ENCODE peak calls at places on chromosomes 13 and 19, in five cellular contexts. U is hepatocyte, L is pancreas, R is upper lobe of right lung, J is cardiac muscle cell. C is an unnamed sample. For H3K4me1, the result is how much of the 10 kb centered on the place peaks cover.

GRCh38 chr19:38519168-38519567 is 85.7 kb downstream of the RYR1 start:
- DNase-seq in U (no peak), L (no peak), J (no peak), R (no peak), C (no peak)

GRCh38 chr13:46607768-46608553 is 55.0 kb downstream of the LRCH1 start:
- DNase-seq in J (no peak), U (peak), L (no peak), R (no peak), C (no peak)

GRCh38 chr13:44768233-44768632 is 192.1 kb upstream of the TSC22D1 start:
- DNase-seq in R (no peak), U (no peak), L (no peak), J (no peak), C (no peak)

GRCh38 chr19:38388310-38389100 is at the start of gene SPRED3:
- DNase-seq in L (peak), J (peak), U (peak), R (no peak), C (no peak)

GRCh38 chr19:48632692-48633147 is 4.5 kb downstream of the DBP start:
- DNase-seq in U (peak), J (no peak), L (no peak), R (no peak), C (no peak)

GRCh38 chr13:33953203-33953602 is 135.3 kb downstream of the RFC3 start:
- DNase-seq in L (no peak), J (no peak), U (no peak), R (no peak), C (no peak)

GRCh38 chr13:89363144-89363543 is 1692.0 kb downstream of the SLITRK5 start:
- DNase-seq in R (no peak), J (no peak), L (no peak), U (peak), C (no peak)

GRCh38 chr13:74681891-74682290 is 547.7 kb upstream of the KLF12 start:
- DNase-seq in R (no peak), U (no peak), J (no peak), L (no peak), C (no peak)

GRCh38 chr19:36040495-36040894 is 7.8 kb upstream of the CLIP3 start:
- DNase-seq in U (no peak), J (no peak), L (no peak), R (no peak), C (no peak)

GRCh38 chr19:17762505-17763229 is 11.4 kb downstream of the FCHO1 start:
- DNase-seq in R (no peak), L (no peak), U (no peak), J (peak), C (no peak)

GRCh38 chr13:36282818-36283432 is 14.7 kb downstream of the CCDC169 start:
- DNase-seq in J (peak), U (peak), R (no peak), L (no peak), C (no peak)

GRCh38 chr19:40147338-40147692 is 43.9 kb upstream of the MAP3K10 start:
- DNase-seq in R (no peak), J (no peak), L (no peak), U (no peak), C (no peak)
- H3K4me1 ChIP-seq in R (under half), J (under half), L (under half), U (under half), C (under half)

DNA sequence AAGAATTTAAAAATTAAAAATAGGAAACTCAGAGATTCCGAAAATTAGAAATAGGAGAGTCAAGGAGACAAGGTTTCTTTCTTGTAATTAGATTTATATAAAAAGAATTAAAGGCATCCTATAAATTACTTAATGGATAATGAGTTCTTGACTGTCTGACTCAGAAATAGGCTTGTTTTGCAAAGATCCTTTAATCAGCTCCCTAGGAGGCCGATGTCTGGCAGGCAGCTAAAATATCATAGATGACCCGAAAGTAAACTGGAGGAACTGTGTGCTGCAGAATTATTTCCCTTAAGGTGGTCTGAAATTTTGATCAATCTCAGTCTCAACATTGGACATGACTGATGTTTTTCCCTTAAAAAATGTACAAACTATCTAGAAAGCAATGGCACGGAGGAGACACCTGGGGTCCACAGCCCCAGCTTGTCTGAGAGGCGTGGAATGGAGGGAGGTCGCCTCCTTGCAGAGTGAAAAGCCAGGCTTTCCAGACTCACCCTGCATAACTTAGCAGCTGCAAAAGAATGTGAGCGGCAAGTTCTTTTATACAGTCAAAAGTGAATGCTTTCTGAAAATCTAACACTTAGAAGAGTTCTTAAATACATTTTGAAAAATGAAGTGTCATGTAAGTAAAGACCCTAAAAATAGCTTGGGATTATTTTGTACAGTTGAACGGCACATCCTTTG is 44.7 kb downstream of the MBNL2 start:
- DNase-seq in U (no peak), R (no peak), J (no peak), L (no peak), C (no peak)
- H3K4me1 ChIP-seq in U (under half), R (under half), J (under half), L (under half), C (under half)

DNA sequence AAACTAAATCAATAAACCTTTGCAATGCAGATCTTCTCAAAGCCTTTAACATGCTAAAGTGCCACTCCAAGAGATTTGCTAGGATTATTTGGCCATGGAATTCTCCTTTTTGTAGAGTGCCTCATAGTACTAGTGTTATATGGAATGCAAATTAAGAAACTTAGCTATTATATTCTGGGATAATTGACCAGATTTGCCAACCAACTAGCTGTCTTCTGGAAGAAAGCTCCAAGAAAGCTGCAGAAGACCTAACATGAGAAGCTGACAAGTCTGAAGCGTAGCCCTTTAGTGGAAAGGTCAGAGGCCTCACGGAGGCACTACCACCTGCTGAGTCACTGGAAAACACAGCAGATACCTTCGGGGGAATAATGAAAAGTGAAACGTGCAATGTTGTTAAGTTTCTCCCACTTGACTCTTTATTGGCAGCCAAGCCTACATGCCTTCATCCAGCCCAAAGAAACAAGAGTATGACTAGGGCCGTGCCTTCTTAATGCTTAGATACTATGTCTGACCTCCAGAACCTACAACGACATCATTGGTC is 29.8 kb upstream of the KATNAL1 start:
- DNase-seq in L (no peak), R (no peak), U (no peak), J (no peak), C (no peak)
- H3K4me1 ChIP-seq in L (under half), R (under half), U (under half), J (under half), C (under half)

DNA sequence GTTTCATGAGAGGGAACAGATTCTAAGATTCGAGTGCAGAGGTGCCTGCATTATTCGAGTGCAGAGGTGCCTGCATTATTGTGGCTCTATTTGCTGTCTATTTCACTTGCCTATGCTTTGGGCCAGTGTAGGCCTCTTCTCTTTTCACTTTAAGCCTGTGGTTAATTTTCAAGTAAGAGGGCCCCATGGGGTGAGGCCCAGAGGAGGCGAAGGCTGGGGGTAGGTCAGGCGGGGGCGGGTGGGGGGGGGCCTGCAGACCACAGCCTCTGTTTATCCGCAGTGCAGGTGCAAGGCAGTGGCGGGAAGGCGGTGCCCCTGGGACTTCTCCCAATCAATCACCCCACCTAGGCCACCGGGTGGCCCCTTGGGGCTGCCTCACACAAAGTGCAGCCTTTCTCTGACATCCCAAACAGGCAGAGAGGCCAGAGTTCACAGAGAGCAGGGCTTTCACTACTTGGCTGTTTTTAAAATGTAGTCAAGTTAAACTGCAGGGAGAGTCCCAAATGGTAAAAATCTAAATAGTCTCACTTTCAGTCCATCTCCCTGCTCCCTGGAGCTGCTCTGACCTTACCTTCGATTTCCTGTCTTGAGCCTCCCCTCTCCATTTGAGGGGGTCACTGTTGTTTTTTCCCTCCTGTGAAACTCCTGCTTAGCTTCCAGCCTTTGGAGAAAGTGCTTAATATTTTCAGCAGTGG is 249.1 kb downstream of the DLEU7 start:
- DNase-seq in J (no peak), L (no peak), R (no peak), U (no peak), C (no peak)
- H3K4me1 ChIP-seq in J (under half), L (under half), R (under half), U (under half), C (under half)

DNA sequence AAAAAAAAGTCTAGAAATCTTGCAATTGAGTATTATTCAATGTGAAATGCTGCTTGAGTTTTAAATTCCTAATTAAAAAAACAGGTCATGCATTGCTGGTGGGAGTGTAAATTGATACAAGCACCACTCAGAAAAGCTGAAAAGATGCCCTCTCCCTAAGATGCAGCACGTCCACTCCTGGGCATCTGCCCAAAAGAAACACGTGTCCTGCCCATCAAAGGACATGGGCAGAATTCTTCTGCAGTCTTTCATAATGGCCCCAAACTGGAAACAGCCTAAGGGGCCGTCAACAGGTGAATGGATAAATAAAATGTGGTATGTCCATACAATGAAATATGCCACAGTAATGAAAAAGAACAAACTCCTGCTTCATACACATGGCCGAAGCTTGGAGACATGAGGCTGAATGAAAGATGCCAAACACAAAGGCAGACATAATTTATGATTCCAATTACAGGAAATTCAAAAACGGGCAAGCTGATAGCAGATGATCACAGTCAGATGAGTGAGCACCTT is 7.8 kb downstream of the POU2F2 start:
- DNase-seq in L (no peak), R (no peak), J (no peak), U (no peak), C (no peak)
- H3K4me1 ChIP-seq in L (under half), R (under half), J (under half), U (under half), C (under half)

GRCh38 chr19:28469544-28469943 is 743.4 kb downstream of the UQCRFS1 start:
- DNase-seq in J (no peak), R (no peak), L (no peak), U (no peak), C (no peak)
- H3K4me1 ChIP-seq in J (under half), R (under half), L (under half), U (under half), C (under half)

GRCh38 chr19:2050349-2050990 is 574 bp downstream of the MKNK2 start:
- DNase-seq in J (no peak), L (peak), R (no peak), U (no peak), C (peak)
- H3K4me1 ChIP-seq in J (under half), L (under half), R (half or more), U (under half), C (half or more)

C was measured in left lung.